ENCODE peak calls at places on chromosomes 5 and 9, in four cellular contexts. R is GM12878, V is H1, K is K562. C is an unnamed sample.

GRCh38 chr9:124599121-124599795 is 92.1 kb upstream of the NR5A1 start:
- DNase-seq in R (no peak), V (no peak), K (no peak), C (no peak)

GRCh38 chr5:39146831-39147540 is 72.4 kb downstream of the FYB1 start:
- DNase-seq in R (no peak), V (no peak), K (no peak), C (no peak)

GRCh38 chr5:167244583-167244982 is 1046.9 kb upstream of the WWC1 start:
- DNase-seq in R (no peak), V (peak; percentile 34), K (no peak), C (no peak)

GRCh38 chr9:78566948-78567675 is 270.2 kb downstream of the PSAT1 start:
- DNase-seq in R (no peak), V (no peak), K (no peak), C (no peak)

GRCh38 chr5:9562101-9562500 is 16.2 kb upstream of the SEMA5A start:
- DNase-seq in R (no peak), V (no peak), K (no peak), C (no peak)

GRCh38 chr5:6633469-6634326 is 458 bp downstream of the SRD5A1 start:
- DNase-seq in R (no peak), V (no peak), K (peak; percentile 55), C (no peak)

GRCh38 chr5:90968319-90968718 is 409.7 kb downstream of the ADGRV1 start:
- DNase-seq in R (no peak), V (no peak), K (no peak), C (no peak)

GRCh38 chr5:178527458-178528307 is 62.5 kb downstream of the COL23A1 start:
- DNase-seq in R (no peak), V (no peak), K (no peak), C (no peak)

GRCh38 chr5:167839065-167839464 is 452.4 kb upstream of the WWC1 start:
- DNase-seq in R (no peak), V (no peak), K (no peak), C (no peak)

GRCh38 chr9:122975196-122975595 is 34.4 kb downstream of the RABGAP1 start:
- DNase-seq in R (no peak), V (no peak), K (no peak), C (no peak)

GRCh38 chr5:41263335-41263734 is 50.0 kb upstream of the C6 start:
- DNase-seq in R (no peak), V (no peak), K (no peak), C (no peak)

GRCh38 chr5:115351356-115352195 is 55.1 kb upstream of the CCDC112 start:
- DNase-seq in R (no peak), V (no peak), K (no peak), C (no peak)

GRCh38 chr9:129880654-129881546 is 45.6 kb downstream of the USP20 start:
- DNase-seq in R (no peak), V (no peak), K (peak; percentile 62), C (no peak)

GRCh38 chr9:125141251-125141650 is 2.1 kb downstream of the SCAI start:
- DNase-seq in R (no peak), V (no peak), K (no peak), C (no peak)

GRCh38 chr5:169070413-169070812 is 230.5 kb downstream of the SLIT3 start:
- DNase-seq in R (no peak), V (no peak), K (no peak), C (no peak)

DNA sequence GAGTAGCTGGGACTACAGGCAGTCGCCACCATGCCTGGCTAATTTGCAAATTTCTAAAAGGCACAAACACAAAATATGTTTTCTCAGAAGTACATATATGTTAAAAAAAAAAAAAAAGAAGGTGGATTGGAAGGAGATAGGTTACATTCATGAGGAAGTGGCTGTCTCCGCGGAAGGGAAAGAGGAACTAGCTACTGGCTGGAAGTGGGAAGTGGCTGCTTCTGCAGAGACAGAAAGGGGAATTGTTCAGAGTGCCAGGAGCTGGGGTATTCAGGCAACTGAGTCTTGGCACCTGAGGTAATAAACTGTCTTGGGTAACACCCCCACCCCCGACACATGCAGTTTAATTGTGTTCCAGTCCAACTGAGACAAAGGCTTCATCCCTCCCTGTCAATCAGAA is 45.6 kb downstream of the S1PR3 start:
- DNase-seq in R (no peak), V (no peak), K (no peak), C (no peak)
- TF ChIP-seq CEBPB in R (no peak), V (no peak), K (no peak), C (no peak)

GRCh38 chr5:122228728-122229392 is 83.2 kb upstream of the SNCAIP start:
- DNase-seq in R (no peak), V (no peak), K (no peak), C (no peak)

GRCh38 chr5:122229551-122229950 is 82.5 kb upstream of the SNCAIP start:
- DNase-seq in R (no peak), V (no peak), K (no peak), C (no peak)
- TF ChIP-seq CREB1 in R (no peak), V (no peak), K (no peak), C (no peak)

DNA sequence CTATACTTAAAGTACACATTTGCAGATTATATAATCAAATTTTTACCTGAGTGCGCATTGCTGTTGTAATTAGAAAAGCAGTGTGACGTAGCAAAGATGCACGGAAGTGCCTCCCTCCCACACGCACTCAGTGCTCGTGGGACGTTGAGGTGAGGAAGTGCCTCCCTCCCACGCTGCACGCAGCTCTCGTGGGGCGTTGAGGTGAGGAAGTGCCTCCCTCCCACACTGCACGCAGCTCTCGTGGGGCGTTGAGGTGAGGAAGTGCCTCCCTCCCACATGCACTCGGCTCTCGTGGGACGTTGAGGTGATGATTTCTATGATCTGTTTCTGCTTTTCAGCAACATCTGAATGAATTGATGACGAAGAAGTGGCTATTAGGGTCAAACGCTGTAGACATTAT is 21.0 kb downstream of the EXOC3 start:
- DNase-seq in R (no peak), V (no peak), K (no peak), C (no peak)
- TF ChIP-seq CEBPB in R (no peak), V (no peak), K (no peak), C (no peak)

GRCh38 chr5:141328231-141328630 is 2.1 kb upstream of the PCDHGA1 start:
- DNase-seq in R (no peak), V (no peak), K (no peak), C (no peak)

GRCh38 chr5:141326088-141326854 is 4.0 kb upstream of the PCDHGA1 start:
- DNase-seq in R (no peak), V (no peak), K (peak; percentile 86), C (peak; percentile 58)

GRCh38 chr5:141330299-141331080 is at the start of gene PCDHGA1:
- DNase-seq in R (no peak), V (no peak), K (peak; percentile 45), C (peak; percentile 51)
- TF ChIP-seq CREB1 in R (no peak), V (no peak), K (no peak), C (no peak)

GRCh38 chr9:88358743-88359142 is 29.5 kb upstream of the SPIN1 start:
- DNase-seq in R (no peak), V (no peak), K (no peak), C (no peak)

DNA sequence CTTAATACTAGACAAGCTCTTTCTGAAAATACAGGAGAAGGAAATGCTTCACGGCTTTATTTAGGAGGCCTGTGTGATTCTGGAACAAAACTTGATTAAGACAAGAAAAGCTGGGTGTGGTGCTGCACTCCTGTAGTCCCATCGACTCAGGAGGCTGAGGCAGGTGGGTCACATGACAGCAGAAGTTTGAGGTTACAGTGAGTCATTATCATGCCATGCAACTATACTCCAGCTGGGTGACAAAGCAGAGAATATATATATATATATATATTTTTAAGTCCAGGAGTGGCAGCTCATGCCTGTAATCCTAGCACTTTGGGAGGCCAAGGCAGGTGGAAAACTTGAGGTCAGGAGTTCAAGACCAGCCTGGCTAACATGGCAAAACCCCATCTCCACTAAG is 33.1 kb upstream of the SPIN1 start:
- DNase-seq in R (no peak), V (no peak), K (no peak), C (no peak)
- TF ChIP-seq CEBPB in R (no peak), V (no peak), K (no peak), C (no peak)

DNA sequence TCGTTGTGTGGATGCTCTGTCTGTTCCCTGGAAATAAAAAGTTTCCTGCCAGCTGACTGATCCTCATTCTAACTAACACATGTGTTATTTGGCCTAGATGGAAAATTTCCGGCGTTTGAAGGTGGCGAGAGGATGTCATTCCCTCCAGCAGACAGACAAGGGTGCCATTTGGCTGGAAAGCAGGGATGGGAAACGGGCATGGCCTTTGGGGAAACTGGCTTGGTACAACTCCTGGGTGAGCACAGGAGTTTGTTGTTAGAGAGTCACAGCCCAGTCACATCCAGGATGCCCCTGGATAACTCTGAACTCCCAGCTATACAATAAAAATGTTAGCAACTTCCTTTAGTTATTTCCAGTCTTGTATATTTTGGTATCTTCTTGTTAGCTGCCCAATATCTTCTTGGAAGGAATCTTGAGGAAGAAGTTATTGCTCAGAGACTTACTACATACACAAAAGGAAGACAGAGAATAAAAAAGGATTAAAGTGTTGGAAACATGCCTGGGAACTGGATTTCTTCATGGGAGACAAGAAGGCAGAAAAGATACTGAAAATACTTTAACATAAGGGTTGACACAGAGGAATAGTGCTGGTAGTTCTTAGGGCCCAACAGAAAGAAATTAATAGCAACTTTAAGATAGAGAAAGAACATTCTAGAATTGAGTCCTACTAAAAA is 41.9 kb downstream of the TEK start:
- DNase-seq in R (no peak), V (no peak), K (no peak), C (no peak)
- TF ChIP-seq CREB1 in R (no peak), V (no peak), K (no peak), C (no peak)

GRCh38 chr5:138554143-138554542 is 11.1 kb upstream of the ETF1 start:
- DNase-seq in R (no peak), V (no peak), K (no peak), C (no peak)

GRCh38 chr5:138559937-138560336 is 15.3 kb downstream of the HSPA9 start:
- DNase-seq in R (no peak), V (no peak), K (no peak), C (no peak)

GRCh38 chr5:138553437-138554095 is 10.5 kb upstream of the ETF1 start:
- DNase-seq in R (no peak), V (no peak), K (no peak), C (no peak)

GRCh38 chr5:138552700-138553099 is 9.7 kb upstream of the ETF1 start:
- DNase-seq in R (no peak), V (no peak), K (no peak), C (no peak)

GRCh38 chr5:138557677-138558076 is 14.6 kb upstream of the ETF1 start:
- DNase-seq in R (no peak), V (no peak), K (no peak), C (no peak)
- TF ChIP-seq CEBPB in R (no peak), V (no peak), K (no peak), C (no peak)

GRCh38 chr5:92519717-92520632 is 1061.0 kb downstream of the NR2F1-AS1 start:
- DNase-seq in R (no peak), V (no peak), K (no peak), C (no peak)

GRCh38 chr5:92527311-92528078 is 1053.5 kb downstream of the NR2F1-AS1 start:
- DNase-seq in R (no peak), V (no peak), K (no peak), C (no peak)

GRCh38 chr5:92525131-92525530 is 1055.9 kb downstream of the NR2F1-AS1 start:
- DNase-seq in R (no peak), V (no peak), K (no peak), C (no peak)
- TF ChIP-seq CREB1 in R (no peak), V (no peak), K (no peak), C (no peak)